ENCODE peak calls at places on chromosomes 16 and 17, in four cellular contexts. D is lower leg skin; V is type B pancreatic cell; W is stimulated activated CD8-positive, alpha-beta memory T cell treated with anti-CD3 and anti-CD28 coated beads, Interleukin-15, amount 100 ng/mL, for 24 hours. U is an unnamed sample.

GRCh38 chr17:75147878-75148546 is 6.3 kb downstream of the JPT1 start:
- DNase-seq in D (no peak), V (no peak), W (no peak), U (no peak)

GRCh38 chr16:30924797-30925645 is 1.6 kb downstream of the FBXL19 start:
- DNase-seq in D (no peak), W (no peak), V (no peak), U (no peak)

GRCh38 chr17:15436399-15437369 is 30.7 kb downstream of the CDRT4 start:
- DNase-seq in V (no peak), W (no peak), D (peak), U (no peak)

GRCh38 chr17:82668631-82669099 is 20.4 kb upstream of the WDR45B start:
- DNase-seq in D (no peak), V (no peak), W (no peak), U (no peak)

GRCh38 chr17:915416-916201 is 64.0 kb downstream of the NXN start:
- DNase-seq in W (no peak), V (no peak), D (no peak), U (no peak)

GRCh38 chr17:82952019-82952418 is 112.2 kb upstream of the ZNF750 start:
- DNase-seq in V (peak), D (peak), W (no peak), U (no peak)

GRCh38 chr17:4789701-4789950 is 862 bp downstream of the GLTPD2 start:
- DNase-seq in V (no peak), W (no peak), D (no peak), U (no peak)

GRCh38 chr17:49362723-49363117 is 670 bp upstream of the ZNF652 start:
- DNase-seq in W (no peak), V (no peak), D (no peak), U (no peak)

GRCh38 chr17:42779942-42780815 is at the start of gene WNK4:
- DNase-seq in V (no peak), W (no peak), D (peak), U (no peak)

U was measured in omental fat pad.